ENCODE peak calls at places on chromosomes 6 and 20, in nine cellular contexts. U is activated CD4-positive, alpha-beta T cell treated with anti-CD3 and anti-CD28 coated beads, Interleukin-2, amount 50 U/mL, for 4 hours; L is lower lobe of right lung; J is nephron progenitor cell; V is T-helper 1 cell; Q is GM20000; G is cerebellar cortex; P is glomerular endothelial cell; B is stimulated activated CD8-positive, alpha-beta memory T cell treated with anti-CD3 and anti-CD28 coated beads, Interleukin-15, amount 100 ng/mL, for 24 hours. D is an unnamed sample.

GRCh38 chr20:22048241-22048640 is 342.8 kb downstream of the PAX1 start:
- DNase-seq in U (no peak), L (no peak), J (no peak), V (no peak), Q (no peak), G (no peak), P (no peak), B (no peak), D (no peak)

GRCh38 chr20:30513050-30513628 is 744.3 kb upstream of the DEFB115 start:
- DNase-seq in U (no peak), L (no peak), J (no peak), V (no peak), Q (no peak), G (no peak), P (no peak), B (no peak), D (no peak)

GRCh38 chr6:30311669-30312068 is 15.1 kb upstream of the TRIM39 start:
- DNase-seq in U (no peak), L (no peak), J (no peak), V (no peak), Q (no peak), G (no peak), P (no peak), B (no peak), D (no peak)

GRCh38 chr6:156557269-156557885 is 219.8 kb upstream of the ARID1B start:
- DNase-seq in U (no peak), L (no peak), J (peak), V (no peak), Q (no peak), G (peak), P (no peak), B (no peak), D (peak)

GRCh38 chr6:108497883-108498282 is 62.8 kb upstream of the FOXO3 start:
- DNase-seq in U (no peak), L (no peak), J (peak), V (no peak), Q (peak), G (peak), P (peak), B (no peak), D (no peak)

GRCh38 chr6:83908813-83909212 is 49.3 kb downstream of the CYB5R4 start:
- DNase-seq in U (no peak), L (no peak), J (no peak), V (no peak), Q (no peak), G (no peak), P (no peak), B (no peak), D (no peak)

GRCh38 chr6:3522561-3523287 is 65.9 kb upstream of the SLC22A23 start:
- DNase-seq in U (no peak), L (no peak), J (no peak), V (no peak), Q (no peak), G (no peak), P (no peak), B (no peak), D (no peak)

GRCh38 chr6:90521955-90522354 is 64.9 kb downstream of the MAP3K7 start:
- DNase-seq in U (no peak), L (no peak), J (no peak), V (no peak), Q (no peak), G (no peak), P (no peak), B (no peak), D (no peak)

GRCh38 chr6:133544419-133544818 is 303.3 kb downstream of the EYA4 start:
- DNase-seq in U (no peak), L (no peak), J (no peak), V (no peak), Q (no peak), G (peak), P (no peak), B (no peak), D (no peak)

GRCh38 chr6:35428421-35429149 is 23.6 kb upstream of the FANCE start:
- DNase-seq in U (no peak), L (no peak), J (no peak), V (no peak), Q (no peak), G (no peak), P (no peak), B (no peak), D (no peak)

GRCh38 chr6:137353346-137353745 is 134.2 kb upstream of the IFNGR1 start:
- DNase-seq in U (no peak), L (no peak), J (no peak), V (no peak), Q (no peak), G (no peak), P (no peak), B (no peak), D (no peak)

GRCh38 chr6:165636415-165637048 is 26.5 kb downstream of the PDE10A start:
- DNase-seq in U (no peak), L (no peak), J (no peak), V (no peak), Q (no peak), G (no peak), P (peak), B (no peak), D (no peak)

GRCh38 chr6:27209659-27210269 is 37.7 kb upstream of the PRSS16 start:
- DNase-seq in U (no peak), L (no peak), J (no peak), V (no peak), Q (no peak), G (no peak), P (no peak), B (no peak), D (no peak)

GRCh38 chr20:51507357-51508036 is 35.0 kb downstream of the NFATC2 start:
- DNase-seq in U (no peak), L (no peak), J (no peak), V (no peak), Q (no peak), G (no peak), P (no peak), B (no peak), D (no peak)

GRCh38 chr6:40583694-40584093 is 3.5 kb downstream of the LRFN2 start:
- DNase-seq in U (no peak), L (no peak), J (no peak), V (no peak), Q (no peak), G (no peak), P (no peak), B (no peak), D (no peak)

GRCh38 chr20:36792422-36792821 is 18.9 kb upstream of the DSN1 start:
- DNase-seq in U (no peak), L (no peak), J (peak), V (no peak), Q (peak), G (peak), P (no peak), B (no peak), D (no peak)

GRCh38 chr6:6317386-6317785 is 3.1 kb downstream of the F13A1 start:
- DNase-seq in U (no peak), L (no peak), J (no peak), V (no peak), Q (no peak), G (no peak), P (no peak), B (no peak), D (no peak)

GRCh38 chr6:146526192-146526591 is 17.4 kb upstream of the RAB32 start:
- DNase-seq in U (no peak), L (no peak), J (no peak), V (no peak), Q (no peak), G (peak), P (no peak), B (no peak), D (no peak)

GRCh38 chr6:84052204-84052882 is 18.8 kb downstream of the MRAP2 start:
- DNase-seq in U (no peak), L (no peak), J (peak), V (no peak), Q (no peak), G (peak), P (no peak), B (no peak), D (no peak)

GRCh38 chr6:130557481-130558112 is 191.8 kb downstream of the TMEM200A start:
- DNase-seq in U (no peak), L (no peak), J (no peak), V (no peak), Q (no peak), G (no peak), P (no peak), B (no peak), D (no peak)

GRCh38 chr6:2763345-2763841 is 1.8 kb upstream of the WRNIP1 start:
- DNase-seq in U (no peak), L (peak), J (no peak), V (no peak), Q (no peak), G (no peak), P (no peak), B (no peak), D (peak)

GRCh38 chr6:142561511-142562265 is 259.9 kb downstream of the ADGRG6 start:
- DNase-seq in U (no peak), L (no peak), J (no peak), V (no peak), Q (no peak), G (no peak), P (no peak), B (no peak), D (no peak)

GRCh38 chr6:149324428-149324827 is 6.9 kb downstream of the TAB2 start:
- DNase-seq in U (no peak), L (no peak), J (no peak), V (no peak), Q (no peak), G (no peak), P (no peak), B (no peak), D (no peak)

GRCh38 chr20:6583134-6583738 is 184.2 kb upstream of the BMP2 start:
- DNase-seq in U (no peak), L (peak), J (peak), V (no peak), Q (peak), G (peak), P (no peak), B (no peak), D (no peak)

GRCh38 chr6:162798546-162798945 is 70.8 kb downstream of the PACRG start:
- DNase-seq in U (no peak), L (no peak), J (no peak), V (no peak), Q (no peak), G (no peak), P (no peak), B (no peak), D (no peak)

GRCh38 chr6:44304282-44305199 is 8.6 kb downstream of the AARS2 start:
- DNase-seq in U (peak), L (no peak), J (peak), V (peak), Q (peak), G (peak), P (no peak), B (no peak), D (no peak)

GRCh38 chr6:43992783-43993505 is 134.3 kb downstream of the MRPL14 start:
- DNase-seq in U (no peak), L (no peak), J (no peak), V (no peak), Q (no peak), G (no peak), P (no peak), B (no peak), D (no peak)

GRCh38 chr6:142693446-142693845 is 251.5 kb downstream of the HIVEP2 start:
- DNase-seq in U (no peak), L (no peak), J (no peak), V (no peak), Q (no peak), G (no peak), P (no peak), B (no peak), D (no peak)

GRCh38 chr6:163688971-163689370 is 274.5 kb downstream of the QKI start:
- DNase-seq in U (no peak), L (no peak), J (no peak), V (no peak), Q (no peak), G (no peak), P (no peak), B (no peak), D (no peak)

GRCh38 chr20:50129662-50130345 is 16.9 kb upstream of the UBE2V1 start:
- DNase-seq in U (no peak), L (no peak), J (no peak), V (no peak), Q (no peak), G (no peak), P (no peak), B (no peak), D (no peak)

GRCh38 chr6:7051780-7052440 is 55.9 kb upstream of the RREB1 start:
- DNase-seq in U (peak), L (peak), J (peak), V (peak), Q (peak), G (no peak), P (no peak), B (no peak), D (no peak)

GRCh38 chr6:167787896-167788530 is 38.7 kb upstream of the AFDN start:
- DNase-seq in U (no peak), L (no peak), J (no peak), V (no peak), Q (no peak), G (no peak), P (no peak), B (no peak), D (no peak)

GRCh38 chr6:27138837-27139752 is 108.4 kb upstream of the PRSS16 start:
- DNase-seq in U (peak), L (peak), J (peak), V (peak), Q (peak), G (peak), P (no peak), B (no peak), D (no peak)

GRCh38 chr20:48820649-48820973 is 7.2 kb downstream of the PREX1 start:
- DNase-seq in U (no peak), L (no peak), J (no peak), V (no peak), Q (no peak), G (no peak), P (no peak), B (no peak), D (no peak)

D was measured in lower leg skin.